ENCODE peak calls at places on chromosomes 16 and 17, in seven cellular contexts. Q is thyroid gland, R is cardiac muscle cell, V is pancreas, W is tibial nerve, M is tibial artery, B is neural progenitor cell. E is an unnamed sample.

GRCh38 chr17:69358688-69359596 is 32.0 kb upstream of the ABCA5 start:
- DNase-seq in Q (no peak), B (peak), R (no peak), W (no peak), V (no peak), M (no peak), E (no peak)

GRCh38 chr17:20236586-20237227 is 227.5 kb downstream of the SPECC1 start:
- DNase-seq in B (no peak), M (no peak), R (no peak), Q (no peak), W (no peak), V (no peak), E (no peak)

GRCh38 chr16:11401161-11402050 is 56.1 kb downstream of the RMI2 start:
- DNase-seq in V (peak), M (no peak), W (no peak), R (no peak), Q (peak), B (no peak), E (no peak)

GRCh38 chr16:13093676-13094075 is 192.3 kb downstream of the SHISA9 start:
- DNase-seq in M (no peak), Q (no peak), V (no peak), B (no peak), R (no peak), W (no peak), E (no peak)

GRCh38 chr16:53864819-53865491 is 161.0 kb downstream of the FTO start:
- DNase-seq in V (no peak), R (peak), Q (no peak), M (no peak), W (no peak), B (no peak), E (no peak)

GRCh38 chr16:66510298-66510697 is 39.6 kb downstream of the TK2 start:
- DNase-seq in W (no peak), M (no peak), R (no peak), Q (peak), V (peak), B (no peak), E (no peak)

GRCh38 chr16:82439678-82440293 is 187.0 kb upstream of the CDH13 start:
- DNase-seq in V (no peak), M (no peak), B (peak), Q (peak), R (peak), W (no peak), E (no peak)

GRCh38 chr17:41026668-41027471 is at the start of gene KRTAP1-5:
- DNase-seq in B (no peak), Q (no peak), W (no peak), M (no peak), V (peak), R (peak), E (peak)

GRCh38 chr17:57915980-57916757 is 39.0 kb downstream of the CUEDC1 start:
- DNase-seq in R (no peak), V (no peak), M (no peak), W (no peak), B (peak), Q (peak), E (peak)

GRCh38 chr17:10126554-10127493 is 71.6 kb downstream of the GAS7 start:
- DNase-seq in B (peak), M (peak), V (no peak), R (peak), Q (no peak), W (no peak), E (no peak)

GRCh38 chr17:55275894-55276804 is 11.4 kb downstream of the HLF start:
- DNase-seq in R (no peak), W (no peak), B (no peak), M (no peak), Q (peak), V (no peak), E (no peak)

GRCh38 chr16:13269905-13270528 is 368.6 kb downstream of the SHISA9 start:
- DNase-seq in M (no peak), B (no peak), V (no peak), W (no peak), R (no peak), Q (no peak), E (no peak)

GRCh38 chr17:60154616-60155426 is 5.0 kb downstream of the CA4 start:
- DNase-seq in Q (no peak), W (peak), M (no peak), R (peak), V (peak), B (no peak), E (peak)

GRCh38 chr17:48486557-48486956 is 44.3 kb downstream of the HOXB1 start:
- DNase-seq in M (no peak), Q (no peak), R (peak), V (no peak), W (no peak), B (peak), E (peak)

GRCh38 chr16:85751665-85752501 is 987 bp upstream of the C16orf74 start:
- DNase-seq in W (no peak), R (no peak), B (no peak), V (no peak), M (no peak), Q (no peak), E (no peak)

GRCh38 chr17:66964930-66965800 is 658 bp downstream of the CACNG4 start:
- DNase-seq in B (peak), R (peak), V (peak), M (no peak), Q (no peak), W (no peak), E (no peak)

GRCh38 chr17:61279476-61280145 is 120.0 kb upstream of the TBX2 start:
- DNase-seq in B (no peak), W (no peak), M (no peak), V (no peak), Q (no peak), R (no peak), E (no peak)

GRCh38 chr17:61002316-61002736 is 324.7 kb downstream of the BCAS3 start:
- DNase-seq in B (peak), R (peak), W (no peak), Q (no peak), M (no peak), V (no peak), E (peak)

GRCh38 chr17:7549401-7550055 is 670 bp downstream of the TNFSF12 start:
- DNase-seq in W (peak), V (no peak), R (no peak), B (no peak), M (no peak), Q (peak), E (no peak)

GRCh38 chr17:39996789-39997188 is 16.2 kb downstream of the PSMD3 start:
- DNase-seq in V (no peak), W (no peak), R (no peak), M (peak), Q (no peak), B (no peak), E (no peak)

GRCh38 chr17:6567528-6568185 is 11.3 kb upstream of the PITPNM3 start:
- DNase-seq in B (peak), W (no peak), R (peak), V (no peak), M (no peak), Q (no peak), E (no peak)

GRCh38 chr17:82974136-82974952 is 105.1 kb upstream of the METRNL start:
- DNase-seq in M (no peak), B (no peak), R (no peak), Q (no peak), W (no peak), V (peak), E (no peak)

GRCh38 chr16:20897897-20898296 is 2.3 kb downstream of the DCUN1D3 start:
- DNase-seq in Q (no peak), B (no peak), V (no peak), W (no peak), M (no peak), R (peak), E (no peak)

GRCh38 chr16:20900299-20901067 is at the start of the genes DCUN1D3 and LYRM1:
- DNase-seq in W (peak), V (peak), Q (peak), R (peak), B (peak), M (peak), E (peak)

GRCh38 chr16:20897253-20897896 is 2.8 kb downstream of the DCUN1D3 start:
- DNase-seq in B (no peak), W (no peak), V (no peak), R (peak), Q (no peak), M (no peak), E (no peak)

GRCh38 chr16:20899503-20900298 is 457 bp downstream of the DCUN1D3 start:
- DNase-seq in Q (no peak), M (peak), R (no peak), B (no peak), V (peak), W (no peak), E (no peak)

DNA sequence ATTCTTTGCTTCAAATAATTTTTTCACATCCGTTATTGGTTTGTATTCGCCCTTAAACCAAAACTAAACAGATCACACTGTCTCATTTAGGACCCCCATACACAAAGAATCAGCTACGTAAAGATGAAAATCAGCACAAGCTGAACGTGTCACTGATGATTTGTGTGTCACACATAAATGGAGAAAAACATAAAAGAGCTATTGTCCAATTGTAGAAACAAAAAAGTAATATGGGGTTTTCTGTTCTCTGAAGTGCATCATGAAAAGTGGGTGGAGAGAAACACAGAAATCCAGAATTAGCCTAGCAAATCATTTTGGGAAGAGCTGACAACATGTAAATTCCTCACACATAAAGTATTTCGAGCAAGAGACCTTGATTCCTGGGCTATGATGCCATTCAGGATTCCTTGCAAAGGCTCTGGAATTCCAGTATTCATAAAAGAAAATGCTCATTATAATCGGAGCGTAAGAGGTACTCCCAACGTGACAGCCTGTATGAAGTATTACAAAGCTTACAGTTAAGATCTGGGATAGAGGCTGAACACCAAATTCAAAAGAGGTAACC is 1.1 kb downstream of the DCUN1D3 start:
- DNase-seq in R (peak), B (no peak), W (no peak), M (no peak), Q (no peak), V (no peak), E (no peak)
- TF ChIP-seq CTCF in R (no peak), B (no peak), W (no peak), M (no peak), Q (no peak), V (no peak), E (no peak)

DNA sequence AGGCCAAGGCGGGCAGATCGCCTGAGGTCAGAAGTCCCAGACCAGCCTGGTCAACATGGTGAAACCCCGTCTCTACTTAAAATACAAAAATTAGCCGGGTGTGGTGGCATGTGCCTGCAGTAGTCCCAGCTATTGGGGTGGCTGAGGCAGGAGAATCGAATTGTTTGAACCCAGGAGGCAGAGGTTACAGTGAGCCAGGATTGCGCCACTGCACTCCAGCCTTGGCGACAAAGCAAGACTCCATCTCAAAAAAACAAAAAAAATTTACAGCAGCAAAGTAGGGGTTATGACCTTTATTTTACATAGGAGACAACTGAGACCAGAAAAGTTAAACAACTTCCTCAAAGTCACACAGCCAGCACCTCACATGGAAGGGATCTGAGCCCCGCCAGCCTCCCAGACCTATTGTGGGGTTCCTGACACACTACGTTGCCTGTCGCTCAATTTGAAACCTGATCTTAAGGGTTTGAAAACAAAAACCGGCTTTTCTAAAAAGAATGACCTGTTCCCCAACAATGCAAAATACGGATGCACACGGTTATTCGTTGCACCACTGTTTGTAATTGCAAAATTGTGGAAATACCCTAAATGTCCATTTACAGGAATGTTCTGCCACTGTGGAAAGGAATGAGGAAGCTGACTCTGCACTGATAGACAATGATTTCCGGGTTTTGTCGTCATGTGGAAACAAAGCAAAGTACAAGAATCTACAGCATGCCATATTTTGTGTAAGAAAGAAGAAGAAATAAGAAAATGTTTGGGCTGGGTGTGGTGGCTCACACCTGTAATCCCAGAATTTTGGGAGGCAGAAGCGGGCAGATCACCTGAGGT is 77.2 kb downstream of the CNGB1 start:
- DNase-seq in M (no peak), V (peak), R (peak), Q (no peak), B (no peak), W (no peak), E (no peak)
- H3K4me3 ChIP-seq in M (no peak), V (no peak), R (no peak), Q (no peak), B (no peak), W (no peak), E (no peak)

GRCh38 chr17:44221072-44221861 is 1.8 kb upstream of the UBTF start:
- DNase-seq in W (peak), R (peak), Q (peak), V (peak), M (peak), B (peak), E (no peak)

GRCh38 chr17:44221862-44222111 is 2.3 kb upstream of the UBTF start:
- DNase-seq in R (no peak), V (no peak), W (no peak), Q (no peak), M (no peak), B (no peak), E (no peak)

GRCh38 chr17:44220211-44221071 is 966 bp upstream of the UBTF start:
- DNase-seq in B (peak), W (no peak), Q (peak), M (peak), V (peak), R (peak), E (no peak)

GRCh38 chr17:44223574-44224046 is 4.1 kb upstream of the UBTF start:
- DNase-seq in R (peak), W (peak), B (no peak), V (peak), Q (peak), M (peak), E (no peak)

GRCh38 chr17:44222112-44222869 is 2.8 kb upstream of the UBTF start:
- DNase-seq in B (peak), Q (peak), R (peak), V (peak), W (peak), M (peak), E (no peak)
- TF ChIP-seq CTCF in B (peak), Q (peak), R (peak), V (no peak), W (no peak), M (peak), E (peak)

DNA sequence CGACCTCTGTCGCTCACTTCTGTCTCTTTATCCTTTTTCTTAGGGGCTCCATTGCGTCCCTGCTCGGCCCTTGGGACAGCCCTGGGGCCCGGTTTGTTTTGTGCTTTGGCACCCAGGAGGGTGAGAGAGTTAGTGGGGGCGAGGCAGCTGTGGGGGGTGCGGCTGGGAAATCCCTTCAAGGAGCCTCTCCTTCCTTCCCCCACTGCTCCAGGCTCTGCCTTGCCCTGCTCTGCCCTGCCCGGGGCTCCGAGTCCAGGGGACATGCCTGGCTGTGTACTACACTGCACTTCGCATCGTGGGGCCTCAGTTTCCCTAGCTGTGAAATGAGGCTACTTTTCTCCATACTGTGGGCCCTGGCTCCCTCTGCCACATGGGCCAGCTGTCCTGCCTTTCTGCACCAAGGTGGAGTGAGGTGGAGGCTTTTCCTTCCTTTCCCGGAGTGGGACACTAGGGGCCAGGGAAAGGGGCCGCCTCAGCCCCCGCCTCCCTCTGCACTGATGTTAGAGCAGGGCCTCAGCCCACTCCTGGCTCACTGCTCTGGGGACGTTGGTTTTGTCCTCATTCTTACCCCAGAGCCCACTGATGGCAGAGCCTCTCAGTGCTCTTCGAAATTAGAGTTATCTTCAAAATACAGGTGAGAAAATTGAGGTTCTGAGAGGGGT is 980 bp downstream of the LLGL1 start:
- DNase-seq in R (no peak), W (no peak), M (no peak), Q (no peak), V (no peak), B (no peak), E (no peak)
- H3K4me3 ChIP-seq in R (peak), W (peak), M (peak), Q (peak), V (peak), B (peak), E (peak)

DNA sequence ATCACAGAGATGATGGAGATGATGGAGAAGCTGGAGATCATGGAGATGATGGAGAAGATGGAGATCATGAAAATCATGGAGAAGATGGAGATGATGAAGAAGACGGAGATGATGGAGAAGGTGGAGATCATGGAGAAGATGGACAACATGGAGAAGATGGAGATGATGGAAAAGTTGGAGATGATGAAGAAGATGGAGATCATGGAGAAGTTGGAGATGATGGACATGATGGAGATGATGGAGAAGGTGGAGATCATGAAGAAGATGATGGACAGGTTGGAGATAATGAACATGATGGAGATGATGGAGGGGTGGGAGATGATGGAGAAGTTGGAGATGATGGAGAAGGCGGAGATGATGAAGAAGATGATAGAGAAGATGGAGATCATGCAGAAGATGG is 34.5 kb downstream of the RBFOX3 start:
- DNase-seq in R (no peak), V (no peak), M (no peak), B (no peak), Q (no peak), W (no peak), E (no peak)
- TF ChIP-seq CTCF in R (no peak), V (no peak), M (no peak), B (no peak), Q (no peak), W (no peak), E (no peak)

GRCh38 chr17:63932721-63933120 is 590 bp upstream of the CD79B start:
- DNase-seq in B (no peak), V (no peak), R (no peak), W (no peak), Q (no peak), M (no peak), E (no peak)

GRCh38 chr17:63928966-63929695 is 3.0 kb downstream of the CD79B start:
- DNase-seq in M (no peak), Q (no peak), W (no peak), R (no peak), B (no peak), V (no peak), E (no peak)

GRCh38 chr17:63929860-63930766 is 2.0 kb downstream of the CD79B start:
- DNase-seq in W (no peak), B (no peak), Q (no peak), M (peak), V (no peak), R (peak), E (no peak)

GRCh38 chr17:63932008-63932561 is at the start of gene CD79B:
- DNase-seq in W (no peak), R (no peak), Q (no peak), V (no peak), B (no peak), M (no peak), E (no peak)

DNA sequence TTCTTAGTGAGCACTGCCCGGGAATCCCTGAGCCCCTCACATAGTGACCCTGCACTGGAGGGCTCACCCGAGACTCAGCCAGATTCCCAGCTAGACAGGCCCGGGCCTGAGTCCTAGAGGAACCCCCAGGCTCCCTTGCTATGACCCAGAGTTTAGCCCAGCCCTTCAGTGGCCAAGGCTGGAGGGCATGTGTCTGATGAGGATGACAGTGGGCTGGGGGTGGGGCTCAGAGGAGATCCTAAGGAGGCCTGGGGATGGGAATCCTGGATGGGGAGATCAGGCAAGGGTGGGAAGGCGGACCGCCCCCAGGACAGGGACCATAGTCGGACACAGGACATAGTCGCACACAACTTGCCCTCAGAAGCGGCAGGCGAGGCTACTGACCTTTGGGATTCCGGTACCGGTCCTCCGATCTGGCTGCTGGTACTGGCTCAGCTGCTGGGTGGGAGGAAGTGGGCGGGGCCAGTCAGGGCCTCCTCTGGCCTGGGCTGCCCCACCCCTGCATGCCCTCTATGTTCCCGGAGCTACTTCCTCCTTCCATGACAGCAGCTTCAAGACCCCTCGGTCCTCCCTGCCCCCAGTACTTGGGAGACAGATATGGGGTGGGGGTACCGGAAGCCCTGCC is 1.1 kb downstream of the CD79B start:
- DNase-seq in B (peak), W (peak), R (peak), M (peak), Q (peak), V (no peak), E (no peak)
- H3K4me3 ChIP-seq in B (no peak), W (no peak), R (no peak), M (no peak), Q (no peak), V (no peak), E (no peak)

E was measured in HFF-Myc.